ENCODE peak calls at places on chromosome 9, in four cellular contexts. One of them, this sample, is unnamed. For H3K4me1, the result is how much of the 10 kb centered on the place peaks cover.

GRCh38 chr9:561430-561829 is 280.1 kb upstream of the DMRT1 start:
- DNase-seq in thoracic aorta: no peak
- DNase-seq in breast epithelium: no peak
- DNase-seq in adrenal gland: no peak
- DNase-seq in this sample: no peak

GRCh38 chr9:18023332-18023731 is 444.5 kb downstream of the SH3GL2 start:
- DNase-seq in adrenal gland: no peak
- DNase-seq in thoracic aorta: no peak
- DNase-seq in breast epithelium: no peak
- DNase-seq in this sample: no peak

GRCh38 chr9:93520523-93520922 is 55.9 kb upstream of the PHF2 start:
- DNase-seq in thoracic aorta: no peak
- DNase-seq in breast epithelium: no peak
- DNase-seq in adrenal gland: no peak
- DNase-seq in this sample: no peak

GRCh38 chr9:99441829-99442228 is 219.7 kb downstream of the SEC61B start:
- DNase-seq in thoracic aorta: no peak
- DNase-seq in breast epithelium: no peak
- DNase-seq in adrenal gland: no peak
- DNase-seq in this sample: no peak

GRCh38 chr9:124452841-124453585 is 2.8 kb downstream of the ADGRD2 start:
- DNase-seq in adrenal gland: no peak
- DNase-seq in thoracic aorta: no peak
- DNase-seq in breast epithelium: no peak
- DNase-seq in this sample: no peak

GRCh38 chr9:36501727-36502126 is 71.0 kb upstream of the MELK start:
- DNase-seq in thoracic aorta: no peak
- DNase-seq in breast epithelium: no peak
- DNase-seq in adrenal gland: no peak
- DNase-seq in this sample: no peak

GRCh38 chr9:127974002-127974768 is 6.6 kb downstream of the EEIG1 start:
- DNase-seq in adrenal gland: no peak
- DNase-seq in breast epithelium: no peak
- DNase-seq in thoracic aorta: no peak
- DNase-seq in this sample: no peak

GRCh38 chr9:111863636-111864035 is 33.0 kb upstream of the UGCG start:
- DNase-seq in adrenal gland: no peak
- DNase-seq in breast epithelium: no peak
- DNase-seq in thoracic aorta: no peak
- DNase-seq in this sample: no peak

GRCh38 chr9:79195904-79196303 is 375.9 kb upstream of the TLE4 start:
- DNase-seq in thoracic aorta: no peak
- DNase-seq in adrenal gland: no peak
- DNase-seq in breast epithelium: no peak
- DNase-seq in this sample: no peak

GRCh38 chr9:128912270-128912853 is 8.4 kb upstream of the PHYHD1 start:
- DNase-seq in thoracic aorta: no peak
- DNase-seq in breast epithelium: peak
- DNase-seq in adrenal gland: no peak
- DNase-seq in this sample: no peak

GRCh38 chr9:91198405-91198804 is 163.3 kb downstream of the AUH start:
- DNase-seq in adrenal gland: no peak
- DNase-seq in thoracic aorta: no peak
- DNase-seq in breast epithelium: no peak
- DNase-seq in this sample: no peak

GRCh38 chr9:91541744-91542143 is 118.1 kb upstream of the NFIL3 start:
- DNase-seq in adrenal gland: no peak
- DNase-seq in breast epithelium: no peak
- DNase-seq in thoracic aorta: no peak
- DNase-seq in this sample: no peak

GRCh38 chr9:27377147-27377807 is 80.3 kb upstream of the EQTN start:
- DNase-seq in breast epithelium: no peak
- DNase-seq in adrenal gland: no peak
- DNase-seq in thoracic aorta: no peak
- DNase-seq in this sample: no peak

GRCh38 chr9:78325343-78325742 is 28.4 kb downstream of the PSAT1 start:
- DNase-seq in breast epithelium: no peak
- DNase-seq in thoracic aorta: no peak
- DNase-seq in adrenal gland: peak
- DNase-seq in this sample: peak

GRCh38 chr9:96383165-96383939 is at the start of gene SLC35D2:
- DNase-seq in thoracic aorta: no peak
- DNase-seq in breast epithelium: no peak
- DNase-seq in adrenal gland: peak
- DNase-seq in this sample: peak

GRCh38 chr9:126516561-126516935 is 97.2 kb upstream of the LMX1B start:
- DNase-seq in adrenal gland: no peak
- DNase-seq in thoracic aorta: no peak
- DNase-seq in breast epithelium: no peak
- DNase-seq in this sample: no peak

GRCh38 chr9:78074385-78075291 is 43.0 kb upstream of the GNAQ start:
- DNase-seq in breast epithelium: no peak
- DNase-seq in thoracic aorta: no peak
- DNase-seq in adrenal gland: no peak
- DNase-seq in this sample: no peak

GRCh38 chr9:110048976-110049698 is 158.8 kb downstream of the C9orf152 start:
- DNase-seq in breast epithelium: no peak
- DNase-seq in adrenal gland: no peak
- DNase-seq in thoracic aorta: no peak
- DNase-seq in this sample: no peak

GRCh38 chr9:134967547-134967930 is 49.8 kb upstream of the FCN1 start:
- DNase-seq in thoracic aorta: no peak
- DNase-seq in adrenal gland: no peak
- DNase-seq in breast epithelium: no peak
- DNase-seq in this sample: no peak

GRCh38 chr9:134548618-134549017 is 93.0 kb upstream of the COL5A1 start:
- DNase-seq in breast epithelium: no peak
- DNase-seq in thoracic aorta: no peak
- DNase-seq in adrenal gland: no peak
- DNase-seq in this sample: no peak

GRCh38 chr9:124828679-124829669 is 24.3 kb upstream of the WDR38 start:
- DNase-seq in breast epithelium: no peak
- DNase-seq in thoracic aorta: no peak
- DNase-seq in adrenal gland: no peak
- DNase-seq in this sample: no peak

GRCh38 chr9:11328326-11328725 is 715.5 kb upstream of the PTPRD start:
- DNase-seq in thoracic aorta: no peak
- DNase-seq in breast epithelium: no peak
- DNase-seq in adrenal gland: no peak
- DNase-seq in this sample: no peak

DNA sequence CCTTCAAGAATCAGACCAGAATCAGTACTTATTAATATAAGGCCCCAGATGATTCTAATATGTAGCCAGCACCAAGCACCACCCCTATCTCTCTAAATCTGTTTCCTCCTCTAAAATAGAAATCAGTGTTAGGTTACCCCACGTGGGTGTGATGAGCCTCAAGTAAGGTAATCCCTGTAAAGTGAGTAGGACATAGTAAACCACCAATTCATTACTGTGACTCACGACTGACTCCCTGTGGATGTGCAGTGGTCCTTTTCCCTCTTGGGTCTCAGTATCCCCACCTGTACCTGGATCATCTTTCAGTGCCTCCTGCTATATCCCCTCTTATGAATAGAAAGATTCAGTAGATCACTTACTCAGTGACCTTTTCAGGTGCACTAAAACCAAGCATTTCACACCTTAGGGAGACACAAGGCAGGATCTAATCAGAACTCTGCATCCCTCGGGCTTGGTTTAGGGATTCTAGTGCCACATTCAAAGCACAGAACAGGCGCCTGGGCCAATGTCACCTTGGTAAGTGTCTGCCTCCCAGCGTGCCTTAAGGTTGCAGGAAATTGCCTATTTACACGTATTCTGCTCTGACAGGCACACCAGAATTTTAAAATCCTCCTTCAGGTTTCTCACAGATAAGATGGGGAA is 12.2 kb upstream of the ALDH1B1 start:
- DNase-seq in adrenal gland: no peak
- DNase-seq in breast epithelium: no peak
- DNase-seq in thoracic aorta: no peak
- DNase-seq in this sample: no peak
- H3K4me1 ChIP-seq in adrenal gland: under half
- H3K4me1 ChIP-seq in breast epithelium: under half
- H3K4me1 ChIP-seq in thoracic aorta: half or more
- H3K4me1 ChIP-seq in this sample: under half

DNA sequence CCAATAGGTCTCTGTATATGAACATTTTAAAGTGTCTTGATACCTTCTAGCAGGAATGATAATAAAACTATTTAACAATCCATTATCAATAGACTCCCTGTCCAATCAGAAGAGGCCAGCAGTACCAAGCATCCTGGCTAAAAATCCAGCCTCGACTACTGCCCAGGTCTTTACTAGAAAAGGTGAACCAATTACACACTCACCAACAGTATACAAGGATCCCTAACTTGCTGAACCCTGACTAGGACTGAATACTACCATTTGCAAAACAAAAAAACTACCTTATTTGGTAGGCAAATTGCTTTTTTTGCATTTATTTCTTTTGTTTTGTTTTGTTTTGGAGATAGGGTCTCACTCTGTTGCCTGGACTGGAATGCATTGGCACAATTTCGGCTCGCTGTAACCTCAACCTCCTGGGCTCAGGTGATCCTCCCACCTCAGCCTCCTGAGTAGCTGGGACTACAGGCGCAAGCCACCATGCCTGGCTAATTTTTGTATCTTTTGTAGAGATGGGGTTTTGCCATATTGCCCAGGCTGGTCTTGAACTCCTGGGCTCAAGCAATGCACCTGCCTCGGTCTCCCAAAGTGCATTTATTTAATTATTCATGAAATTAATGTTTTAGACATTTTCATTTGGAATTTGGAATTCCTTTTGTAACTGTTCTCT is 27.5 kb downstream of the FNBP1 start:
- DNase-seq in breast epithelium: no peak
- DNase-seq in adrenal gland: no peak
- DNase-seq in thoracic aorta: no peak
- DNase-seq in this sample: no peak
- TF ChIP-seq CTCF in breast epithelium: no peak
- TF ChIP-seq CTCF in adrenal gland: no peak
- TF ChIP-seq CTCF in thoracic aorta: no peak
- TF ChIP-seq CTCF in this sample: no peak

DNA sequence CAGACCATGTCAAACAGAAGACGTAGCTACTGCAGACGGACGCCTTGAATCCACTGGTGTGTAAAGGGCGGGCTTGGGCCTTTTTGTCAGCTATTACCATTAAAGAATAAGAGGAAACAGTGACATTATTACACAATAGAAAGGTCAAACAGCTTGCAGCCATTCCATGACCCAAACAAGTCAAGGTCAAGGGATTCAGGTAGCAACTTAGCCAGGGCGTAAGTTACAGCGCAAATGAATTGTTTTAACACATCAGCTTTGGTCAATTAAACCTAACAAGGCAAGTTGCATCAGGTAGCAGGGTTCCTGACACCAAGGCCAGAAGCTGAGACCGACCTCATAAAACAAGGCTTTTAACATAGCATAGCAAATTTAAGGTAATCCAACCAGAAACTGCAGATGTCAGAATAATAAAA is 15.3 kb downstream of the NFIB start:
- DNase-seq in thoracic aorta: no peak
- DNase-seq in breast epithelium: no peak
- DNase-seq in adrenal gland: no peak
- DNase-seq in this sample: no peak
- H3K4me1 ChIP-seq in thoracic aorta: half or more
- H3K4me1 ChIP-seq in breast epithelium: under half
- H3K4me1 ChIP-seq in adrenal gland: under half
- H3K4me1 ChIP-seq in this sample: under half

DNA sequence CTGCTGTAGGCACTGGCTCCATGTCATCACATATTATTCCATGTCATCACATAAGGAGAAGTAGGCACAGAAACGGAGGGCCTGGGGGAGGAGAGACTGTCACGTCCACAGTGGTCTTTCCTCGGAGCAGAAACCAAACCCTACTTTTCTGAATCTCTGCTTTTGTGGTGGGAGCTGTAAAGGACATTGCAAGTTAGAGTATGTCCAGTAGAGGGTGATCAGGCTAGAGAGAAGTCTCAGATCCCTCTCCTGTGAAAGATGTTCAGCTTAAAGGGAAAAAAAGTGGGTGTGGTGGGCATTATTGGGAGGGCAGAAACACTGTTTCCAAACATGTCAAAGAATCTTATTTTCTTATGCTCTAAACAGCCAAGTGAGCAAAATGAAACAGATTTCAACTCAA is 19.4 kb upstream of the FBP2 start:
- DNase-seq in thoracic aorta: no peak
- DNase-seq in breast epithelium: no peak
- DNase-seq in adrenal gland: no peak
- DNase-seq in this sample: no peak
- TF ChIP-seq CTCF in thoracic aorta: no peak
- TF ChIP-seq CTCF in breast epithelium: no peak
- TF ChIP-seq CTCF in adrenal gland: no peak
- TF ChIP-seq CTCF in this sample: no peak

GRCh38 chr9:132244582-132245455 is 83.0 kb downstream of the NTNG2 start:
- DNase-seq in breast epithelium: no peak
- DNase-seq in adrenal gland: peak
- DNase-seq in thoracic aorta: no peak
- DNase-seq in this sample: no peak
- H3K4me1 ChIP-seq in breast epithelium: under half
- H3K4me1 ChIP-seq in adrenal gland: under half
- H3K4me1 ChIP-seq in thoracic aorta: under half
- H3K4me1 ChIP-seq in this sample: under half

This sample was measured in prostate gland.